ENCODE peak calls at places on chromosomes 5 and 9, in six cellular contexts. N is CD8-positive, alpha-beta memory T cell; E is OCI-LY7; F is stimulated activated CD4-positive, alpha-beta T cell treated with anti-CD3 and anti-CD28 coated beads, Interleukin-12 subunit alpha, Interleukin-12 subunit beta, amount 100 ng/mL, for 48 hours; G is HTR-8/SVneo; I is hepatic stellate cell. C is an unnamed sample.

GRCh38 chr9:75086443-75087278 is 1.3 kb downstream of the NMRK1 start:
- DNase-seq in F (peak; percentile 31), E (no peak), I (no peak), G (no peak), N (no peak), C (peak; percentile 49)

GRCh38 chr9:126722922-126723806 is 81.7 kb upstream of the ZBTB43 start:
- DNase-seq in I (no peak), G (peak; percentile 48), N (peak; percentile 73), F (peak; percentile 64), E (peak; percentile 78), C (no peak)

GRCh38 chr5:67152400-67152799 is 44.2 kb downstream of the CD180 start:
- DNase-seq in N (no peak), G (no peak), F (no peak), I (no peak), E (no peak), C (no peak)

GRCh38 chr5:43098064-43098463 is 22.6 kb upstream of the ZNF131 start:
- DNase-seq in E (no peak), N (no peak), G (no peak), I (no peak), F (no peak), C (no peak)

GRCh38 chr5:136811551-136811950 is 446.2 kb upstream of the TRPC7 start:
- DNase-seq in F (no peak), E (no peak), N (no peak), G (no peak), I (peak; percentile 61), C (no peak)

GRCh38 chr5:80189701-80190100 is 66.1 kb downstream of the SERINC5 start:
- DNase-seq in I (no peak), N (no peak), G (no peak), F (no peak), E (peak; percentile 60), C (no peak)

GRCh38 chr5:31987985-31988710 is 186.0 kb downstream of the GOLPH3 start:
- DNase-seq in I (peak; percentile 58), F (no peak), E (no peak), N (no peak), G (peak; percentile 84), C (no peak)

GRCh38 chr5:168291961-168292782 is 727 bp downstream of the WWC1 start:
- DNase-seq in I (peak; percentile 17), G (no peak), F (no peak), E (no peak), N (no peak), C (no peak)

GRCh38 chr5:7208911-7209310 is 187.0 kb upstream of the ADCY2 start:
- DNase-seq in F (no peak), I (no peak), G (no peak), N (no peak), E (no peak), C (no peak)

GRCh38 chr9:114314881-114315722 is 7.8 kb upstream of the ORM1 start:
- DNase-seq in E (no peak), N (no peak), I (no peak), F (no peak), G (no peak), C (no peak)

GRCh38 chr9:116361558-116361957 is 208.0 kb downstream of the PAPPA start:
- DNase-seq in G (no peak), F (no peak), N (no peak), E (no peak), I (no peak), C (no peak)

GRCh38 chr5:38666668-38667498 is 110.4 kb upstream of the LIFR start:
- DNase-seq in G (peak; percentile 71), F (no peak), I (peak; percentile 24), N (no peak), E (peak; percentile 5), C (no peak)

GRCh38 chr9:91908746-91909145 is 41.3 kb downstream of the ROR2 start:
- DNase-seq in G (no peak), I (no peak), E (no peak), F (no peak), N (no peak), C (peak; percentile 38)

GRCh38 chr9:91077624-91078023 is 276.0 kb downstream of the SYK start:
- DNase-seq in F (no peak), E (no peak), I (no peak), N (no peak), G (no peak), C (no peak)

GRCh38 chr5:59218424-59219045 is 635.7 kb downstream of the RAB3C start:
- DNase-seq in N (no peak), E (peak; percentile 7), G (peak; percentile 5), I (no peak), F (no peak), C (no peak)

GRCh38 chr9:117073539-117074336 is 341.1 kb downstream of the ASTN2 start:
- DNase-seq in F (no peak), E (peak; percentile 1), I (peak; percentile 36), G (peak; percentile 3), N (no peak), C (no peak)

GRCh38 chr5:76153271-76153670 is 70.1 kb downstream of the SV2C start:
- DNase-seq in N (no peak), I (no peak), E (no peak), F (no peak), G (no peak), C (no peak)

GRCh38 chr5:132764051-132764450 is 13.0 kb downstream of the SEPTIN8 start:
- DNase-seq in F (no peak), G (no peak), E (no peak), I (no peak), N (no peak), C (no peak)

GRCh38 chr9:127447416-127448111 is 3.6 kb downstream of the RPL12 start:
- DNase-seq in N (no peak), F (no peak), E (no peak), I (no peak), G (no peak), C (peak; percentile 47)

GRCh38 chr9:89448821-89449220 is 49.1 kb downstream of the SEMA4D start:
- DNase-seq in I (no peak), F (no peak), G (no peak), E (no peak), N (no peak), C (no peak)

GRCh38 chr9:73780916-73781315 is 629.3 kb downstream of the ANXA1 start:
- DNase-seq in G (peak; percentile 1), F (no peak), N (no peak), I (no peak), E (no peak), C (peak; percentile 87)

GRCh38 chr9:69984831-69985230 is 58.8 kb upstream of the MAMDC2 start:
- DNase-seq in F (no peak), I (no peak), N (no peak), E (no peak), G (no peak), C (no peak)

GRCh38 chr5:40797273-40798011 is 732 bp downstream of the PRKAA1 start:
- DNase-seq in E (peak; percentile 75), I (peak; percentile 54), F (peak; percentile 70), G (peak; percentile 69), N (peak; percentile 75), C (peak; percentile 47)

GRCh38 chr5:143315214-143315613 is 88.3 kb downstream of the NR3C1 start:
- DNase-seq in I (no peak), E (no peak), F (no peak), N (no peak), G (no peak), C (no peak)

GRCh38 chr9:93589688-93590087 is 13.3 kb downstream of the PHF2 start:
- DNase-seq in E (no peak), F (no peak), N (no peak), I (peak; percentile 72), G (no peak), C (no peak)

GRCh38 chr5:89043676-89044075 is 160.7 kb upstream of the MEF2C start:
- DNase-seq in N (no peak), G (no peak), I (no peak), E (no peak), F (no peak), C (no peak)

GRCh38 chr5:31990701-31991110 is 183.4 kb downstream of the GOLPH3 start:
- DNase-seq in I (no peak), E (no peak), N (no peak), G (peak; percentile 80), F (no peak), C (no peak)

GRCh38 chr9:88694625-88695024 is 159.6 kb downstream of the NXNL2 start:
- DNase-seq in N (no peak), G (no peak), E (no peak), I (peak; percentile 31), F (no peak), C (no peak)

GRCh38 chr9:14749738-14750137 is 27.2 kb upstream of the CER1 start:
- DNase-seq in I (no peak), E (no peak), G (no peak), F (no peak), N (peak; percentile 32), C (no peak)

C was measured in MV-4-11.